ENCODE peak calls at places on chromosomes 1 and 21, in five cellular contexts. S, X, V, K and A are unnamed samples.

GRCh38 chr21:26795398-26795790 is 49.8 kb downstream of the ADAMTS1 start:
- DNase-seq in S (no peak), X (no peak), V (no peak), K (no peak), A (no peak)

GRCh38 chr1:33500547-33500946 is 28.1 kb downstream of the ZSCAN20 start:
- DNase-seq in S (peak; percentile 16), X (no peak), V (no peak), K (peak; percentile 68), A (no peak)

GRCh38 chr1:10052347-10052746 is 19.6 kb downstream of the UBE4B start:
- DNase-seq in S (no peak), X (no peak), V (no peak), K (no peak), A (no peak)

GRCh38 chr1:20648946-20649345 is 12.2 kb downstream of the DDOST start:
- DNase-seq in S (no peak), X (no peak), V (no peak), K (no peak), A (no peak)

GRCh38 chr1:81119319-81119718 is 681.4 kb upstream of the ADGRL2 start:
- DNase-seq in S (no peak), X (no peak), V (no peak), K (no peak), A (no peak)

GRCh38 chr1:9996624-9997582 is at the start of gene RBP7:
- DNase-seq in S (peak; percentile 44), X (no peak), V (peak; percentile 60), K (no peak), A (no peak)

GRCh38 chr1:205268846-205269680 is 41.3 kb downstream of the TMCC2 start:
- DNase-seq in S (no peak), X (no peak), V (no peak), K (no peak), A (no peak)

GRCh38 chr1:6249732-6250689 is 6.0 kb downstream of the HES3 start:
- DNase-seq in S (no peak), X (no peak), V (peak; percentile 74), K (no peak), A (no peak)

GRCh38 chr1:226429051-226429461 is 21.2 kb upstream of the PARP1 start:
- DNase-seq in S (no peak), X (no peak), V (no peak), K (no peak), A (no peak)

GRCh38 chr1:110425611-110426152 is 18.2 kb upstream of the LAMTOR5 start:
- DNase-seq in S (peak; percentile 12), X (no peak), V (no peak), K (no peak), A (no peak)

GRCh38 chr1:226634611-226635246 is 86.2 kb downstream of the STUM start:
- DNase-seq in S (no peak), X (no peak), V (no peak), K (no peak), A (no peak)

GRCh38 chr1:32761253-32761877 is 55.8 kb downstream of the YARS1 start:
- DNase-seq in S (peak; percentile 84), X (peak; percentile 94), V (no peak), K (no peak), A (no peak)

GRCh38 chr1:16055613-16056520 is 12.3 kb downstream of the CLCNKB start:
- DNase-seq in S (peak; percentile 72), X (peak; percentile 95), V (peak; percentile 96), K (peak; percentile 93), A (peak; percentile 15)

GRCh38 chr1:156849151-156849496 is 9.8 kb downstream of the INSRR start:
- DNase-seq in S (no peak), X (no peak), V (no peak), K (no peak), A (no peak)

GRCh38 chr1:152109998-152110294 is 5.3 kb downstream of the TCHH start:
- DNase-seq in S (no peak), X (no peak), V (no peak), K (no peak), A (no peak)

GRCh38 chr1:152109231-152109997 is 5.8 kb downstream of the TCHH start:
- DNase-seq in S (peak; percentile 49), X (no peak), V (no peak), K (no peak), A (no peak)

GRCh38 chr1:152107289-152107983 is 7.8 kb downstream of the TCHH start:
- DNase-seq in S (peak; percentile 62), X (no peak), V (no peak), K (no peak), A (no peak)

GRCh38 chr1:152107984-152108898 is 7.0 kb downstream of the TCHH start:
- DNase-seq in S (peak; percentile 77), X (no peak), V (peak; percentile 4), K (no peak), A (no peak)

GRCh38 chr1:152108899-152109222 is 6.4 kb downstream of the TCHH start:
- DNase-seq in S (peak; percentile 29), X (no peak), V (no peak), K (no peak), A (no peak)
- H3K27me3 ChIP-seq in S (peaks cover 62% of the 10 kb centered on the region), X (peaks cover 74% of the 10 kb centered on the region), V (peaks cover 99% of the 10 kb centered on the region), K (no peaks in the 10 kb centered on the region), A (peaks cover 74% of the 10 kb centered on the region)

GRCh38 chr1:236502579-236502971 is 21.2 kb upstream of the LGALS8 start:
- DNase-seq in S (peak; percentile 28), X (no peak), V (no peak), K (no peak), A (no peak)
- H3K4me3 ChIP-seq in S (peak overlapping the region; percentile 62), X (no peak overlapping the region), V (no peak overlapping the region), K (no peak overlapping the region), A (no peak overlapping the region)

DNA sequence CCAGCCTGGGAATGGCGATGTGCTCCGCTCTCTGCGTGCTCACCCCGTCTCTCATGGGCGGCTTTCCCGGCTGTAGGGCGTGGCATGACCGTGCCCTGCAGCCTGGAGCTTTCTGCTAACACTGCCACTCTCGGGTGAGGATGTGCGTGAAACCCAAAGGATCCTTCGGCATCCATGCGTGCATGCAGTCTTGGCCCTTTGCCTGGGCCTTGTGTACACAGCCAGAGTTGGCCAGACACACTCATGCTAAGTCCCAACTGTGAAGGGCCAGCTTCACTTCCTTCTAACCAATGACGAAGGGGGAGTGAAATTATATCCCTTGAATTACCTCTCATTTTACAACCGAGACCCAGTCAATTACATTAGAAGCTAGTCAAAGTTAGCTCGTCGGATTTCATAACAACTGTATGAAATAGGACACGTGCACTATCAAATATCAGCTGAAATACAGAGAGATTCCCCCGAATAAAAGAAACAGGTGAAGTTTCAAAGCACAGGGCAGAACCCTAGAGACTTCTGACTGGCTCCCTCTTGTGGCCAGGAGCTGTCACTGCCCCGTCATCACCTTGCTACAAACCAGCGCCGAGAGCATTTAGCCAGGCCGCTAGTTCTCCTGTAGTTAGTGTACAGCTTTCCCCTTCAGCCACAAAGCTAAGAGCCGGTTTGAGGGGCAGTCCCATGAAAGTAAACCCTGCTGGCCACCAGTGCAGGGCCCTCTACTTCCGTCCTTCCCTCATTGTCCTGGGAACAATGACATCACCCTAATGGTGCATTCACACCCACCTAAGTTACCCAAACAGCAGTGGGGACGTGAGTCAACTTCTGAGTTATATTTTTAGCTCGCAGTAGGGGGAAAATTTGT is 63.4 kb upstream of the COA6 start:
- DNase-seq in S (peak; percentile 82), X (peak; percentile 88), V (peak; percentile 84), K (peak; percentile 87), A (no peak)
- H3K27ac ChIP-seq in S (no peak overlapping the region), X (no peak overlapping the region), V (no peak overlapping the region), K (no peak overlapping the region), A (no peak overlapping the region)

GRCh38 chr1:50427818-50428779 is 4.9 kb upstream of the DMRTA2 start:
- DNase-seq in S (no peak), X (no peak), V (peak; percentile 87), K (no peak), A (no peak)

GRCh38 chr1:50426702-50427085 is 3.5 kb upstream of the DMRTA2 start:
- DNase-seq in S (no peak), X (no peak), V (peak; percentile 44), K (no peak), A (no peak)

GRCh38 chr1:50426108-50426700 is 3.0 kb upstream of the DMRTA2 start:
- DNase-seq in S (no peak), X (no peak), V (peak; percentile 34), K (no peak), A (no peak)

GRCh38 chr1:50425376-50426107 is 2.3 kb upstream of the DMRTA2 start:
- DNase-seq in S (no peak), X (no peak), V (peak; percentile 75), K (no peak), A (no peak)

DNA sequence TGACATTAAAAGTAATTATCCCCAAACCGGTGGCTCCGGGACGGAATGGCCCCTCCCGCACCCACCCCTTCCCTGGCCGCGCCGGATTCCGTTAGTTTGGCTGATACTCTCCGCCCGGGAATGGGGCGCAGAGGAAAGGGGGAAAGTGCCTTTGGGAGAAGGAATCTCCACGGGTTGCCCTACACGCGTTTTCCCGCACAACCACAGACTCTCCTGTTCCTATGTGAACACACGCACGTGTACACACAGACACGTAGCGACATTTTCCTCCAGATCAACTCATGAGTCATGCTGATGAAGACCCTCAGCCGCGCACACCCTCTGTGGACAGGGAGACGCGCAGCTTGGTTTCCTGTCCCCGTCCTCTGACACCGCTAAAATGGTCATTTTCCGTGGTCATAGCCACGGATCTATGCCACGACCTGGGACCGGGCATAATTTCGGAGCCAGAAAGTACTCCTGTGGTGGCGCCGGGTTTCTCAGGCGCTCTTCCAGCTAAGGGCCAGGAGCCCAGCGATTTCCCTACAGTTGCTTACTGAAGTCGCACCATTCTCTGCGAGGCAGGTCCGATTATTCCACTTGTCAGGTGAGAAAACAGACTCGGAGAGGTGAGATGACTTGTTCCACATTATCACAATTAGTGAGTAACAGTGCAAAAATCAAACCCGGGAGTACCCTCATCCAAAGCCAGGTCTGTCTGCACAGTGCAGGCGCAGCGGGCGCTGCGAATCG is 4.0 kb upstream of the DMRTA2 start:
- DNase-seq in S (no peak), X (no peak), V (peak; percentile 62), K (no peak), A (no peak)
- H3K27me3 ChIP-seq in S (peaks cover 99% of the 10 kb centered on the region), X (peaks cover 95% of the 10 kb centered on the region), V (peaks cover 100% of the 10 kb centered on the region), K (no peaks in the 10 kb centered on the region), A (peaks cover 97% of the 10 kb centered on the region)

GRCh38 chr1:231161711-231162299 is at the start of gene TRIM67:
- DNase-seq in S (no peak), X (no peak), V (peak; percentile 74), K (no peak), A (no peak)

GRCh38 chr1:231159963-231160761 is 1.7 kb upstream of the TRIM67 start:
- DNase-seq in S (no peak), X (no peak), V (no peak), K (no peak), A (no peak)

GRCh38 chr1:231157311-231157710 is 4.5 kb upstream of the TRIM67 start:
- DNase-seq in S (no peak), X (no peak), V (no peak), K (no peak), A (no peak)

GRCh38 chr1:231160851-231161710 is 777 bp upstream of the TRIM67 start:
- DNase-seq in S (no peak), X (no peak), V (peak; percentile 40), K (no peak), A (no peak)

GRCh38 chr1:231159202-231159962 is 2.5 kb upstream of the TRIM67 start:
- DNase-seq in S (no peak), X (no peak), V (no peak), K (no peak), A (no peak)
- H3K4me3 ChIP-seq in S (no peak overlapping the region), X (no peak overlapping the region), V (no peak overlapping the region), K (no peak overlapping the region), A (no peak overlapping the region)

GRCh38 chr1:222897527-222898190 is 82.8 kb downstream of the DISP1 start:
- DNase-seq in S (peak; percentile 40), X (no peak), V (no peak), K (no peak), A (no peak)
- H3K27ac ChIP-seq in S (peak overlapping the region; percentile 34), X (no peak overlapping the region), V (no peak overlapping the region), K (no peak overlapping the region), A (no peak overlapping the region)